ENCODE peak calls at places on chromosomes 12 and 14, in four cellular contexts. C is mesenchymal stem cell, P is fibroblast of lung, F is H9. N is an unnamed sample.
A peak's percentile ranks its signal among the peaks of the same experiment; 100 is the strongest.

GRCh38 chr12:43332977-43333649 is 218.9 kb downstream of the ADAMTS20 start:
- DNase-seq in C (peak; percentile 83), P (peak; percentile 51), F (no peak), N (peak; percentile 53)

GRCh38 chr14:50659327-50659974 is 8.7 kb downstream of the SAV1 start:
- DNase-seq in C (no peak), P (no peak), F (no peak), N (no peak)

GRCh38 chr12:127161466-127161865 is 1105.5 kb upstream of the TMEM132C start:
- DNase-seq in C (no peak), P (no peak), F (no peak), N (no peak)

GRCh38 chr14:87153391-87153790 is 839.6 kb downstream of the GALC start:
- DNase-seq in C (no peak), P (no peak), F (no peak), N (no peak)

GRCh38 chr12:14905269-14906004 is 19.8 kb upstream of the MGP start:
- DNase-seq in C (no peak), P (peak; percentile 19), F (no peak), N (no peak)

GRCh38 chr14:24246765-24247212 is 4.4 kb upstream of the TINF2 start:
- DNase-seq in C (peak; percentile 58), P (no peak), F (no peak), N (no peak)

GRCh38 chr14:97380539-97380941 is 583.4 kb downstream of the VRK1 start:
- DNase-seq in C (no peak), P (no peak), F (no peak), N (no peak)

GRCh38 chr12:15320881-15321280 is 1.4 kb upstream of the PTPRO start:
- DNase-seq in C (no peak), P (no peak), F (no peak), N (no peak)

GRCh38 chr14:56176530-56176929 is 58.3 kb downstream of the PELI2 start:
- DNase-seq in C (no peak), P (no peak), F (no peak), N (no peak)

GRCh38 chr14:37253905-37254304 is 56.2 kb downstream of the MIPOL1 start:
- DNase-seq in C (peak; percentile 49), P (peak; percentile 64), F (no peak), N (no peak)

GRCh38 chr12:4279120-4279690 is 5.6 kb downstream of the CCND2 start:
- DNase-seq in C (no peak), P (no peak), F (no peak), N (no peak)

GRCh38 chr14:28612414-28612813 is 154.2 kb upstream of the FOXG1 start:
- DNase-seq in C (no peak), P (no peak), F (no peak), N (no peak)

GRCh38 chr12:72586456-72586855 is 314.3 kb downstream of the TRHDE start:
- DNase-seq in C (no peak), P (no peak), F (no peak), N (no peak)

GRCh38 chr12:50985322-50985721 is 33.0 kb downstream of the HIGD1C start:
- DNase-seq in C (peak; percentile 92), P (peak; percentile 66), F (no peak), N (no peak)

GRCh38 chr12:67519824-67520433 is 128.6 kb upstream of the DYRK2 start:
- DNase-seq in C (no peak), P (no peak), F (peak; percentile 89), N (no peak)

GRCh38 chr12:125330645-125331341 is 265.6 kb downstream of the AACS start:
- DNase-seq in C (no peak), P (peak; percentile 2), F (peak; percentile 93), N (peak; percentile 93)

GRCh38 chr14:27553820-27554219 is 956.0 kb upstream of the NOVA1 start:
- DNase-seq in C (no peak), P (peak; percentile 0), F (no peak), N (no peak)

GRCh38 chr14:61749867-61750266 is 12.4 kb upstream of the SNAPC1 start:
- DNase-seq in C (peak; percentile 23), P (peak; percentile 13), F (no peak), N (no peak)

GRCh38 chr12:12930633-12931032 is 21.3 kb downstream of the GPRC5D start:
- DNase-seq in C (no peak), P (no peak), F (no peak), N (no peak)

GRCh38 chr12:56029666-56030293 is 8.9 kb downstream of the IKZF4 start:
- DNase-seq in C (peak; percentile 72), P (peak; percentile 76), F (peak; percentile 48), N (peak; percentile 76)

GRCh38 chr12:65725376-65725775 is 98.9 kb upstream of the HMGA2 start:
- DNase-seq in C (peak; percentile 14), P (peak; percentile 24), F (no peak), N (no peak)

GRCh38 chr12:124862768-124863408 is 776 bp downstream of the SCARB1 start:
- DNase-seq in C (peak; percentile 46), P (peak; percentile 17), F (no peak), N (peak; percentile 70)

GRCh38 chr12:89073027-89073398 is 279.3 kb downstream of the DUSP6 start:
- DNase-seq in C (peak; percentile 39), P (peak; percentile 72), F (no peak), N (no peak)

GRCh38 chr14:100605230-100605629 is 18.0 kb upstream of the BEGAIN start:
- DNase-seq in C (no peak), P (no peak), F (no peak), N (no peak)

GRCh38 chr12:118219772-118220171 is 83.8 kb downstream of the PEBP1 start:
- DNase-seq in C (no peak), P (no peak), F (no peak), N (no peak)

GRCh38 chr14:32258574-32258973 is 55.5 kb upstream of the RNU6-8 start:
- DNase-seq in C (peak; percentile 21), P (no peak), F (no peak), N (no peak)

GRCh38 chr12:77153706-77154105 is 88.3 kb upstream of the E2F7 start:
- DNase-seq in C (no peak), P (peak; percentile 9), F (no peak), N (no peak)

GRCh38 chr12:29751676-29752075 is 32.1 kb downstream of the TMTC1 start:
- DNase-seq in C (no peak), P (no peak), F (no peak), N (no peak)

GRCh38 chr12:65740506-65740872 is 83.8 kb upstream of the HMGA2 start:
- DNase-seq in C (no peak), P (no peak), F (no peak), N (no peak)

GRCh38 chr12:91094036-91094660 is 17.1 kb downstream of the LUM start:
- DNase-seq in C (peak; percentile 45), P (peak; percentile 39), F (no peak), N (no peak)

GRCh38 chr12:51269174-51270066 is 795 bp downstream of the SMAGP start:
- DNase-seq in C (peak; percentile 26), P (peak; percentile 41), F (peak; percentile 90), N (peak; percentile 85)

GRCh38 chr14:57833304-57833703 is 32.6 kb downstream of the SLC35F4 start:
- DNase-seq in C (no peak), P (peak; percentile 78), F (no peak), N (no peak)
- H2AFZ ChIP-seq in C (no peak overlapping the region), P (no peak overlapping the region), F (no peak overlapping the region), N (no peak overlapping the region)

DNA sequence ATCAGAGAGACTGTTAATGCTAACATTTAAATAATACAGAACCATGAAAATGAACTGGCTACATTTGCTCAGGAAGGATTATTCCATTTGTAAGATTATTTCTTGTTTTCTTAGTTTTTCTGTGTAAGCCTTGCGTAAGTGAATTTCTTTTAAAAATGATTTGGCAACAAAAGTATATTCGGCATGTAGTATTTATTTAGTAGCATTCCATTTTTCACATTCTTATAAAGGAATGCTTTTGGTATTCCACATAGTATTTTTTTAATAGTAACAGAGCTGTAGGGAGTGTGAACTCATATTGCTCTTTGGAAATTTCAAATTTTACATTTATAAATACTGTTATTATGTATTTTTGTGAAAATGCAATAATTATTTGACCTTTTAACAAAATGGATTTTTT is 1.0 kb downstream of the PTPRQ start:
- DNase-seq in C (no peak), P (peak; percentile 58), F (no peak), N (no peak)
- H2AFZ ChIP-seq in C (no peak overlapping the region), P (peak overlapping the region; percentile 7), F (no peak overlapping the region), N (no peak overlapping the region)

DNA sequence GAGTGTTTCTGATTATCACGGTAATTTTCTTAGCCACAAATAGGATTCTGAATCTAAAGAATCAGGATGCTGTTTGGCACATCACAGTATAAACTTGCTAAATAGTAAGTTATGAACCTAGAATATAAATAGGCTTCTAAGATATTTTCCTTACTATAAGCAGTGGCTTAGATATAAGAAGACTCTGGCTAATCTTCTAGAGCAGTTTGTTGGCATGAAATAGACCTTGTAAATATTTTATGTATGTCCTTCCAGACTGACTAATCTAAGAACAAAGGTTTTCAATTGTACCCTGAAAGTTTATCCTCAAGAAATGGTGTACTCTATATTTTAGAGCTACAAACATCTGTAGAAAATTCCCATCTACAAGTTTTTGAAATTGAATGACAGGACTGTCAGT is 48.3 kb downstream of the LMNTD1 start:
- DNase-seq in C (no peak), P (no peak), F (no peak), N (no peak)
- H2AFZ ChIP-seq in C (no peak overlapping the region), P (no peak overlapping the region), F (no peak overlapping the region), N (peak overlapping the region; percentile 9)

GRCh38 chr14:48792376-48793024 is 793.7 kb downstream of the RPS29 start:
- DNase-seq in C (peak; percentile 38), P (no peak), F (peak; percentile 33), N (no peak)
- H2AFZ ChIP-seq in C (peak overlapping the region; percentile 62), P (no peak overlapping the region), F (no peak overlapping the region), N (no peak overlapping the region)

DNA sequence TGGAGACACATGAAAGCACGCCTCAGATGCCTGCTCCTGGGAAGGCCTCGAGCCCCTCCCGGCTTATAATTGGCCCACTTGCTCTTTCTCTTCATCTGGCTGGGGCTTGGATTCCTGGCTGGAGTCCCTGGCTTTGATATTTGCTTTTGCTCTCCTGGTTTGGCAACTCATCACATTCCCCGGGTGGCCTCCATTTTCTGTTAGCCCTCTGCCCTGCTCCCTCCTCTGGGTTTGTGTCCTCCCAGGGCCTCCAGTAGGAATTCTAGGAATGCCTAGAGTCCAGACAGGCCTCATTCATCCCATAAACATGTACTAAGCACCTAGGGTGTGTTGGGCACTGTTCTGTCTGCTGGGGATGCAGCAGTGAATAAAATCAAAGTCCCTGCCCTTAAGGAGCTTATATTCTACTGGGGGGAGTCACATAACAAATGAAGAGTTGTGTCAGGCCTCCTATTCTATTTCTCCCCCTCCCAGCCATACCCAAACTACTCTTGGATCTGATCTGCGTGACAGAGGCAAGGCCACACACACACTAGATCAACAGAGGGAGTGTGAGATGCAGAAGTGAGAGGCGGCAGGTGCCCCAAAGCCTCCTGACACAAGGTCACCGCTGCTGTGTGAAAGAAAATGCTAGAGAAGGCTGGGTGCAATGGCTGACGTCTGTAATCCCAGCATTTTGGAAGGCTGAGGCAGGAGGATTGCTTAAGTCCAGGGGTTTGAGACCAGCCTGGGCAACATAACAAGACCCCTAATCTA is 21.3 kb upstream of the TSPAN9 start:
- DNase-seq in C (no peak), P (no peak), F (peak; percentile 38), N (no peak)
- H2AFZ ChIP-seq in C (no peak overlapping the region), P (no peak overlapping the region), F (no peak overlapping the region), N (no peak overlapping the region)

N was measured in SK-N-SH.